ENCODE peak calls at places on chromosomes 2 and 18, in seven cellular contexts. R is EL, G is H7, J is HT1080, M is epithelial cell of esophagus, P is smooth muscle cell of the brain vasculature, N is psoas muscle. W is an unnamed sample.

GRCh38 chr2:191907091-191907490 is 60.2 kb upstream of the CAVIN2 start:
- DNase-seq in R (no peak), G (no peak), J (peak; percentile 56), M (peak; percentile 34), P (no peak), N (no peak), W (no peak)

GRCh38 chr2:105809099-105809473 is 64.4 kb downstream of the NCK2 start:
- DNase-seq in R (no peak), G (no peak), J (no peak), M (peak; percentile 53), P (no peak), N (no peak), W (no peak)

GRCh38 chr2:109582928-109583895 is 30.6 kb downstream of the SEPTIN10 start:
- DNase-seq in R (peak; percentile 54), G (no peak), J (no peak), M (no peak), P (no peak), N (no peak), W (peak; percentile 27)

GRCh38 chr2:69375494-69376353 is 11.3 kb downstream of the GFPT1 start:
- DNase-seq in R (peak; percentile 47), G (peak; percentile 64), J (peak; percentile 35), M (peak; percentile 46), P (no peak), N (no peak), W (peak; percentile 11)

GRCh38 chr2:226798422-226799210 is 1.0 kb downstream of the IRS1 start:
- DNase-seq in R (peak; percentile 68), G (peak; percentile 79), J (peak; percentile 66), M (peak; percentile 58), P (no peak), N (peak; percentile 78), W (peak; percentile 50)

GRCh38 chr2:234960091-234961088 is 8.6 kb downstream of the SH3BP4 start:
- DNase-seq in R (peak; percentile 68), G (no peak), J (no peak), M (no peak), P (no peak), N (no peak), W (peak; percentile 77)

GRCh38 chr2:112216158-112216557 is 38.7 kb downstream of the ZC3H8 start:
- DNase-seq in R (no peak), G (peak; percentile 24), J (peak; percentile 21), M (peak; percentile 33), P (no peak), N (no peak), W (peak; percentile 3)

GRCh38 chr2:188381614-188382013 is 89.9 kb downstream of the GULP1 start:
- DNase-seq in R (peak; percentile 57), G (no peak), J (peak; percentile 73), M (peak; percentile 78), P (peak; percentile 9), N (no peak), W (peak; percentile 6)

GRCh38 chr2:126661702-126662465 is 5.9 kb downstream of the GYPC start:
- DNase-seq in R (no peak), G (peak; percentile 12), J (no peak), M (no peak), P (no peak), N (no peak), W (no peak)

GRCh38 chr2:240557808-240558207 is at the start of gene ANKMY1:
- DNase-seq in R (peak; percentile 76), G (peak; percentile 99), J (no peak), M (peak; percentile 88), P (no peak), N (peak; percentile 86), W (peak; percentile 69)

GRCh38 chr2:102473020-102473419 is at the start of gene SLC9A4:
- DNase-seq in R (peak; percentile 35), G (peak; percentile 46), J (peak; percentile 34), M (peak; percentile 59), P (peak; percentile 18), N (no peak), W (peak; percentile 21)

GRCh38 chr18:27843783-27844415 is 333.0 kb downstream of the CDH2 start:
- DNase-seq in R (peak; percentile 95), G (no peak), J (peak; percentile 92), M (peak; percentile 46), P (no peak), N (no peak), W (peak; percentile 63)

GRCh38 chr2:43228782-43229659 is 2.6 kb upstream of the ZFP36L2 start:
- DNase-seq in R (no peak), G (no peak), J (no peak), M (peak; percentile 33), P (no peak), N (no peak), W (peak; percentile 25)

GRCh38 chr2:124265641-124266040 is 240.6 kb downstream of the CNTNAP5 start:
- DNase-seq in R (no peak), G (no peak), J (no peak), M (no peak), P (no peak), N (no peak), W (no peak)

GRCh38 chr2:208608436-208608835 is 201.8 kb downstream of the PTH2R start:
- DNase-seq in R (no peak), G (no peak), J (no peak), M (no peak), P (no peak), N (no peak), W (no peak)

W was measured in AG10803.